ENCODE peak calls at places on chromosomes 16 and 17, in five cellular contexts. Q is prostate gland, R is lower leg skin, B is RWPE1, F is B cell. S is an unnamed sample.

GRCh38 chr16:71210-71539 is 1.3 kb downstream of the RHBDF1 start:
- DNase-seq in B (no peak), F (no peak), R (no peak), Q (no peak), S (no peak)

GRCh38 chr17:49360796-49361128 is 1.3 kb downstream of the ZNF652 start:
- DNase-seq in F (no peak), R (peak), Q (no peak), B (peak), S (no peak)

GRCh38 chr17:66957951-66958579 is 6.4 kb upstream of the CACNG4 start:
- DNase-seq in R (no peak), Q (peak), F (no peak), B (no peak), S (no peak)

GRCh38 chr17:62705781-62706597 is 78.5 kb downstream of the MRC2 start:
- DNase-seq in B (no peak), R (no peak), Q (no peak), F (no peak), S (no peak)

GRCh38 chr17:4986403-4986802 is 1.1 kb downstream of the CAMTA2 start:
- DNase-seq in Q (no peak), F (no peak), R (no peak), B (peak), S (no peak)

GRCh38 chr17:77882481-77883212 is 75.9 kb upstream of the TNRC6C start:
- DNase-seq in R (no peak), B (no peak), F (peak), Q (no peak), S (no peak)

GRCh38 chr16:31507617-31507928 is 618 bp downstream of the RUSF1 start:
- DNase-seq in Q (no peak), F (no peak), R (no peak), B (peak), S (no peak)

GRCh38 chr17:60106377-60107059 is 27.8 kb upstream of the HEATR6 start:
- DNase-seq in Q (peak), F (no peak), R (no peak), B (no peak), S (no peak)

GRCh38 chr17:14214271-14214670 is 22.4 kb downstream of the CDRT15 start:
- DNase-seq in R (no peak), F (no peak), Q (no peak), B (no peak), S (no peak)

GRCh38 chr17:14209215-14209614 is 27.4 kb downstream of the CDRT15 start:
- DNase-seq in R (no peak), B (no peak), Q (no peak), F (no peak), S (no peak)

GRCh38 chr17:14211778-14212177 is 24.9 kb downstream of the CDRT15 start:
- DNase-seq in F (no peak), B (no peak), R (no peak), Q (no peak), S (no peak)

GRCh38 chr17:14212401-14212800 is 24.3 kb downstream of the CDRT15 start:
- DNase-seq in R (no peak), B (no peak), Q (no peak), F (no peak), S (no peak)

DNA sequence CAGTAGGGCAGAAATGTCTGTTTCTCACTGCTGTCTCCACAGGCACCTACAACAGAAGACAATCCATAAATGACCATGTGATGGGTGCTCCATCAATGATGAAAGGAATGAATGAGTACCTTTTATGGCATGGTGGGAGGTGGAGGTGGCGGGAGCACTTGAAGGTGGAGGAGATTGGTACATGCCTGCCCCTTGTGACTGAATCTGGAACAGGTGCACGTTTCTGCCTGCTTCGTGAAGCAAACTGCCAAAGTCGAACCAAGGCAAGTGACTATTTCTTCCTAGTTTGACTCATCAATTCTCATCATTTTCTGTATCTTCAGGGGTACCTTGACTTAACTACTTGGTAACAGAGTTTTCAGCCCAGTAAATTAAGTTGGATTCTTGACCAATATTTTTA is 25.4 kb downstream of the CDRT15 start:
- DNase-seq in R (no peak), Q (no peak), B (no peak), F (no peak), S (no peak)
- TF ChIP-seq CTCF in R (no peak), Q (no peak), B (no peak), F (no peak), S (no peak)

GRCh38 chr16:15578824-15579223 is 64.1 kb downstream of the MARF1 start:
- DNase-seq in R (no peak), Q (no peak), F (no peak), B (no peak), S (no peak)

GRCh38 chr16:15583526-15583925 is 59.4 kb downstream of the MARF1 start:
- DNase-seq in F (no peak), B (no peak), Q (no peak), R (no peak), S (no peak)

GRCh38 chr16:15585956-15586355 is 57.0 kb downstream of the MARF1 start:
- DNase-seq in R (no peak), Q (no peak), B (no peak), F (no peak), S (no peak)

GRCh38 chr16:15576960-15577958 is 65.7 kb downstream of the MARF1 start:
- DNase-seq in Q (peak), R (no peak), F (no peak), B (no peak), S (no peak)

GRCh38 chr16:15581127-15581815 is 61.7 kb downstream of the MARF1 start:
- DNase-seq in Q (no peak), B (no peak), R (no peak), F (no peak), S (no peak)
- TF ChIP-seq CTCF in Q (no peak), B (no peak), R (no peak), F (no peak), S (no peak)

DNA sequence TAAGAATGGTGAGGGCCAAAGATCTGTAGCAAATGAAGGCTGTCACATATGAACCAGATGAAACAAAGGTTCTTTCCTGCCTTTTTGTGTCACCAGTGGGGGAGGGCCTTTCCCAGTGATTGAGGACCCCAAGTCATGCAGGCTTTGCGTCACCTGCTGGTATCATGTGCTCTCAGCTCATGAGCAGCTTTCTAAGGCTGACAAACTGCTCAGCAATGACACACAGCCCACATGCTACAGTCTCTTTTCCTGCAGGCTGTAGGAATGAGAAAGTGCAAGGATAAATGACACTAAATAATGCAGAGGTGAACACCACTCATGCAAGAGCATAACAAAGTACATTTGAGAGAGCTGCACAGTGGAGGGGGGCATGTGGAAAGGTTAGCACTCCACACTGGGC is 34.8 kb downstream of the TOM1L2 start:
- DNase-seq in Q (no peak), B (no peak), R (no peak), F (no peak), S (no peak)
- TF ChIP-seq CTCF in Q (no peak), B (no peak), R (no peak), F (no peak), S (no peak)

GRCh38 chr16:2228161-2228824 is 4.9 kb downstream of the E4F1 start:
- DNase-seq in B (no peak), F (no peak), R (no peak), Q (no peak), S (no peak)
- TF ChIP-seq CTCF in B (no peak), F (no peak), R (no peak), Q (no peak), S (no peak)